ENCODE peak calls at places on chromosome 1, in seven cellular contexts. One of them, this sample, is unnamed.

GRCh38 chr1:161943713-161944112 is 80.0 kb downstream of the OLFML2B start:
- DNase-seq in KBM-7: no peak
- DNase-seq in iPS-NIHi11: no peak
- DNase-seq in bronchial epithelial cell: no peak
- DNase-seq in occipital lobe: no peak
- DNase-seq in heart right ventricle: no peak
- DNase-seq in ovary: no peak
- DNase-seq in this sample: no peak

GRCh38 chr1:89608627-89609338 is 24.1 kb upstream of the LRRC8C start:
- DNase-seq in heart right ventricle: no peak
- DNase-seq in occipital lobe: no peak
- DNase-seq in KBM-7: no peak
- DNase-seq in bronchial epithelial cell: no peak
- DNase-seq in iPS-NIHi11: no peak
- DNase-seq in ovary: no peak
- DNase-seq in this sample: no peak

GRCh38 chr1:83999316-83999819 is 436 bp upstream of the TTLL7 start:
- DNase-seq in bronchial epithelial cell: peak
- DNase-seq in heart right ventricle: no peak
- DNase-seq in KBM-7: peak
- DNase-seq in iPS-NIHi11: peak
- DNase-seq in occipital lobe: no peak
- DNase-seq in ovary: peak
- DNase-seq in this sample: peak

GRCh38 chr1:108053291-108054023 is 88.5 kb upstream of the VAV3 start:
- DNase-seq in ovary: no peak
- DNase-seq in KBM-7: peak
- DNase-seq in bronchial epithelial cell: peak
- DNase-seq in heart right ventricle: no peak
- DNase-seq in iPS-NIHi11: no peak
- DNase-seq in occipital lobe: peak
- DNase-seq in this sample: peak

GRCh38 chr1:227437495-227438008 is 119.3 kb upstream of the CDC42BPA start:
- DNase-seq in KBM-7: peak
- DNase-seq in heart right ventricle: no peak
- DNase-seq in occipital lobe: no peak
- DNase-seq in bronchial epithelial cell: peak
- DNase-seq in ovary: no peak
- DNase-seq in iPS-NIHi11: peak
- DNase-seq in this sample: peak

GRCh38 chr1:119968068-119968492 is 71.8 kb upstream of the ADAM30 start:
- DNase-seq in bronchial epithelial cell: peak
- DNase-seq in heart right ventricle: peak
- DNase-seq in iPS-NIHi11: peak
- DNase-seq in ovary: no peak
- DNase-seq in KBM-7: peak
- DNase-seq in occipital lobe: no peak
- DNase-seq in this sample: peak

GRCh38 chr1:44962729-44963128 is 23.7 kb downstream of the EIF2B3 start:
- DNase-seq in iPS-NIHi11: no peak
- DNase-seq in bronchial epithelial cell: no peak
- DNase-seq in KBM-7: no peak
- DNase-seq in heart right ventricle: no peak
- DNase-seq in occipital lobe: no peak
- DNase-seq in ovary: no peak
- DNase-seq in this sample: no peak

GRCh38 chr1:237032029-237032428 is 10.0 kb upstream of the RYR2 start:
- DNase-seq in bronchial epithelial cell: no peak
- DNase-seq in iPS-NIHi11: peak
- DNase-seq in heart right ventricle: no peak
- DNase-seq in ovary: no peak
- DNase-seq in KBM-7: no peak
- DNase-seq in occipital lobe: no peak
- DNase-seq in this sample: no peak

GRCh38 chr1:231807498-231807897 is 180.9 kb downstream of the DISC1 start:
- DNase-seq in ovary: no peak
- DNase-seq in occipital lobe: no peak
- DNase-seq in KBM-7: no peak
- DNase-seq in heart right ventricle: no peak
- DNase-seq in bronchial epithelial cell: no peak
- DNase-seq in iPS-NIHi11: no peak
- DNase-seq in this sample: peak

GRCh38 chr1:207850621-207851407 is 60.1 kb downstream of the CD34 start:
- DNase-seq in bronchial epithelial cell: no peak
- DNase-seq in occipital lobe: no peak
- DNase-seq in ovary: no peak
- DNase-seq in heart right ventricle: no peak
- DNase-seq in iPS-NIHi11: no peak
- DNase-seq in KBM-7: no peak
- DNase-seq in this sample: no peak

GRCh38 chr1:194466706-194467105 is 1280.3 kb upstream of the B3GALT2 start:
- DNase-seq in bronchial epithelial cell: no peak
- DNase-seq in KBM-7: no peak
- DNase-seq in iPS-NIHi11: no peak
- DNase-seq in heart right ventricle: no peak
- DNase-seq in ovary: no peak
- DNase-seq in occipital lobe: no peak
- DNase-seq in this sample: no peak

GRCh38 chr1:111755321-111756123 is at the start of gene DDX20:
- DNase-seq in bronchial epithelial cell: peak
- DNase-seq in ovary: peak
- DNase-seq in heart right ventricle: peak
- DNase-seq in iPS-NIHi11: peak
- DNase-seq in occipital lobe: peak
- DNase-seq in KBM-7: peak
- DNase-seq in this sample: peak

This sample was measured in astrocyte of the hippocampus.